ENCODE peak calls at places on chromosomes 5 and 9, in four cellular contexts. N is progenitor cell of endocrine pancreas; U is CD4-positive, CD25-positive, alpha-beta regulatory T cell; S is body of pancreas. Q is an unnamed sample.

GRCh38 chr5:26009742-26010141 is 1028.6 kb downstream of the CDH9 start:
- DNase-seq in N (no peak), U (no peak), S (no peak), Q (no peak)

GRCh38 chr9:131423171-131423581 is 29.3 kb downstream of the PRRC2B start:
- DNase-seq in N (no peak), U (no peak), S (peak; percentile 71), Q (no peak)

GRCh38 chr5:42005561-42006153 is 80.6 kb downstream of the FBXO4 start:
- DNase-seq in N (no peak), U (no peak), S (no peak), Q (no peak)

GRCh38 chr9:35322075-35322885 is 160.5 kb downstream of the UNC13B start:
- DNase-seq in N (no peak), U (no peak), S (no peak), Q (no peak)

GRCh38 chr5:145365464-145365863 is 469.7 kb downstream of the PRELID2 start:
- DNase-seq in N (no peak), U (no peak), S (no peak), Q (no peak)

GRCh38 chr5:40386293-40386692 is 293.4 kb upstream of the PTGER4 start:
- DNase-seq in N (no peak), U (no peak), S (peak; percentile 5), Q (peak; percentile 34)

GRCh38 chr9:94639996-94640376 is 668 bp upstream of the FBP1 start:
- DNase-seq in N (no peak), U (no peak), S (no peak), Q (no peak)

GRCh38 chr9:111857555-111858211 is 38.9 kb upstream of the UGCG start:
- DNase-seq in N (no peak), U (no peak), S (no peak), Q (no peak)

GRCh38 chr9:109063765-109064164 is 50.5 kb upstream of the CTNNAL1 start:
- DNase-seq in N (no peak), U (no peak), S (no peak), Q (no peak)

GRCh38 chr5:164336906-164337305 is 831.5 kb downstream of the MAT2B start:
- DNase-seq in N (no peak), U (no peak), S (no peak), Q (no peak)

GRCh38 chr9:72205513-72205912 is 56.3 kb downstream of the GDA start:
- DNase-seq in N (no peak), U (no peak), S (peak; percentile 16), Q (no peak)